ENCODE peak calls at places on chromosomes 7 and 10, in four cellular contexts. J is PC-9, P is lower leg skin, N is Panc1. D is an unnamed sample.

GRCh38 chr7:42348627-42349026 is 111.6 kb upstream of the GLI3 start:
- DNase-seq in J (no peak), P (no peak), N (no peak), D (no peak)

GRCh38 chr7:28207486-28208158 is 27.0 kb upstream of the JAZF1 start:
- DNase-seq in J (no peak), P (no peak), N (no peak), D (no peak)

GRCh38 chr10:117342638-117343037 is 32.6 kb downstream of the PDZD8 start:
- DNase-seq in J (peak; percentile 70), P (no peak), N (no peak), D (no peak)

GRCh38 chr10:63003816-63004453 is 129.2 kb upstream of the NRBF2 start:
- DNase-seq in J (no peak), P (no peak), N (no peak), D (no peak)

GRCh38 chr7:83689855-83690254 is 40.9 kb upstream of the SEMA3E start:
- DNase-seq in J (peak; percentile 87), P (no peak), N (no peak), D (no peak)

GRCh38 chr10:14579405-14579804 is 195.3 kb downstream of the FAM107B start:
- DNase-seq in J (peak; percentile 73), P (no peak), N (no peak), D (no peak)

GRCh38 chr7:141928147-141928894 is 12.1 kb downstream of the OR9A4 start:
- DNase-seq in J (no peak), P (no peak), N (no peak), D (no peak)

GRCh38 chr10:37442882-37443281 is 317.5 kb downstream of the ANKRD30A start:
- DNase-seq in J (no peak), P (no peak), N (no peak), D (no peak)

GRCh38 chr7:30938435-30939316 is 25.1 kb upstream of the GHRHR start:
- DNase-seq in J (peak; percentile 60), P (peak; percentile 57), N (peak; percentile 73), D (peak; percentile 59)

GRCh38 chr10:24642921-24643678 is 80.6 kb downstream of the ARHGAP21 start:
- DNase-seq in J (peak; percentile 80), P (no peak), N (peak; percentile 55), D (peak; percentile 77)

GRCh38 chr10:98790817-98791216 is 344.1 kb upstream of the HPS1 start:
- DNase-seq in J (no peak), P (no peak), N (no peak), D (peak; percentile 6)

GRCh38 chr10:47190301-47190700 is 109.7 kb upstream of the GDF10 start:
- DNase-seq in J (peak; percentile 82), P (no peak), N (no peak), D (peak; percentile 92)

GRCh38 chr10:117364121-117364960 is 10.9 kb downstream of the PDZD8 start:
- DNase-seq in J (no peak), P (no peak), N (no peak), D (no peak)

DNA sequence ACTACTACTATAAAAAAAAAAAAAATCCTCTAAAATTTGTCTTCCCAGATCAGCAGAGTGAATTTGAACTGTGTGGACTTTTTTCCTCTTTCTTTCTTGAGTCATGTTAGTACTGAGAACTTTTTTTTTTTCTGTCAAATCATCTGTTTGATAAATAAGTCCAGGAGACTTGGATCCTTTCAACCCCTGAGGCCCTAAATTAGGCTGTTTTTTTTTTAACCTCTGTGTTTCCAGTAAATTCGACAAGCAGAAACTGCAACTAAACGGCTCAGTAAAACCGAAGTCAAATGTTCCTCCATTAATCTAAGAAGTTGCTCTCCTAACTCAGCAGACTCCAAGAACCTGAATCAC is 2.7 kb downstream of the MAP3K8 start:
- DNase-seq in J (no peak), P (no peak), N (no peak), D (no peak)
- H3K4me3 ChIP-seq in J (peak overlapping the region; percentile 31), P (no peak overlapping the region), N (peak overlapping the region; percentile 41), D (peak overlapping the region; percentile 88)

DNA sequence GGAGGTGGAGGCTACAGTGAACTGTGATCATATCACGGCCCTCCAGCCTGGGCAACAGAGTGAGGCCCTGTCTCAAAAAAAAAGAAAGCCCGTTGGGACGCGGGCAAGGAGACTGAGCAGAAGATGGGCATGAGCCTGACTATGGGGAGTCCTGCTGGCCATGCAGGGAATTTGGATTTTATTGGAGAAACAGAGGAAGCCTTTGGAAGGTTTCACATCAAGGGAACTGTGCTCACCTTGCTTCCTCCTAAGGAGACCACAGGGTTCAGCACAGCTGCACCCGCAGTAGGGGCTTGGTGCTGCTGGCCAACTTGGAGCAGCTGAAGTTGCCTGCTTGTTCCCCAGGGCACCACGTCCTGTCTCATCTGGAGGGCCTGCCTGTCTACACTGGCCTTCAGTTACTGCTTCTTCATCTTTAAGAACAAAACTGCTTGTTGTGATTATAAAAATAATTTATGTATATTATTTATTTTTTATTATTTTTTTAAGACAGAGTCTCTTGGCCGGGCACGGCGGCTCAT is 1.5 kb downstream of the IQCE start:
- DNase-seq in J (no peak), P (no peak), N (no peak), D (no peak)
- TF ChIP-seq CTCF in J (no peak), P (no peak), N (no peak), D (no peak)

DNA sequence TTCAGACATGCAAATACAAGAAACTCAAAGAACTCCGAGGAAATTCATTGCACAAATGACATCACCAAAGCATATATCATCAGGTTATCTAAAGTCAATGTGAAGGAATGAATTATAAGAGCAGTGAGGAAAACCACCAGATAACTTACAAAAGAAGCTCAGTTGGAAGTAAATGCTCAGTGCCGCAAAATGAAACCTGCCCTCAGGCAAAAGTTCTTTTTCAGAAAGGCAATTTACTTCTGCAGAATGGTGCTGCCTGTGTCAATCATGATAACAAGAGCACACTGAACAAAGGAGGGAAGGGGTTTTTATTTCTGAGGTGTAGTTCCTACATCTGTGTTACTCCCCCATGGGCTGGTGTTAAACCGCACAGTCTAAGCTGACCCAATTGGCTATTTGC is 550.6 kb upstream of the SEMA3D start:
- DNase-seq in J (no peak), P (no peak), N (no peak), D (no peak)
- H3K4me3 ChIP-seq in J (no peak overlapping the region), P (no peak overlapping the region), N (no peak overlapping the region), D (no peak overlapping the region)

DNA sequence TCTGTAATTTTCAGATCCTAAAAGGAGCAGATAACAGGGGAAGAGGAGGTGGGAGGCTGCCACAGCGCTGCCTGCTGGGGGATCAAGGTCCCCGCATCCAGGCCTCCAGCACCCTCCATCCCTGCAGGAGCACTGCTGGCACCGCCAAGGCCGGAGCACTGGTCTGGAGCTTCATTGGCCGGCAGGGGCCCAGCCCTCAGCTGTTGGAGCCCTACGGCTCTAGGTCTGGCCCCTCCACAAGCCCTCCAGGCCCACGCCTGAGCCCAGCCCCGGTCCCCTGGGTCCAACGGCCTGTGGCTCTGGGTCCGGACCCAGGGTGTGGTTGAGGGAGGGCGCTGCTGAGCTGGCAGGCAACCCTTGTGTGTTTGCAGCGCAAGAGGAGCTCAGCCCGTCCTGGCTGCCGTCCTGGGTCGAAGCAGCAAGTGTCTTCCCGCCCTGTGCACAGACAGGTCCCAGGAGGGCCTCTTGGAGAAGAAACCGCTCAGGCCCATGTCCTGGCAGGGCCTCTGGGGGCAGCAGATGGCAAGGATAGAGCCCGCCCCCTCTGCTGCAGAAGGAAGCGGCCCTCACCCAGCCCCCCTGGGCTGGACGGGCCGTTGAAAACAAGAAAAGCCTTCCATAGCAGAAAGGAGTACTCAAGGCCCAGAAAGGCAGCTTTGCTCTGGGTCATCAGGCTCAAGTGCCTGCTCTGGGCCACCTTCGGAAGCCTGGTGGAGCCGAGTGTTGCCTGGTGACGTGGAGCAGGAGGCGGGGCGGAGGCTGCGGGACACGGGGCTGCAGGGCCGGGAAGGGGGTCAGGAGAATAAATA is 54.3 kb upstream of the TNRC18 start:
- DNase-seq in J (no peak), P (no peak), N (no peak), D (no peak)
- TF ChIP-seq CTCF in J (peak; percentile 23), P (no peak), N (no peak), D (no peak)

GRCh38 chr7:151380199-151381082 is 29.4 kb downstream of the WDR86 start:
- DNase-seq in J (no peak), P (no peak), N (no peak), D (no peak)

GRCh38 chr7:151382079-151382885 is 27.6 kb downstream of the WDR86 start:
- DNase-seq in J (no peak), P (no peak), N (no peak), D (no peak)

GRCh38 chr7:151381333-151382078 is 28.3 kb downstream of the WDR86 start:
- DNase-seq in J (no peak), P (no peak), N (no peak), D (no peak)

GRCh38 chr7:151379534-151380198 is 30.2 kb downstream of the WDR86 start:
- DNase-seq in J (no peak), P (no peak), N (no peak), D (no peak)

DNA sequence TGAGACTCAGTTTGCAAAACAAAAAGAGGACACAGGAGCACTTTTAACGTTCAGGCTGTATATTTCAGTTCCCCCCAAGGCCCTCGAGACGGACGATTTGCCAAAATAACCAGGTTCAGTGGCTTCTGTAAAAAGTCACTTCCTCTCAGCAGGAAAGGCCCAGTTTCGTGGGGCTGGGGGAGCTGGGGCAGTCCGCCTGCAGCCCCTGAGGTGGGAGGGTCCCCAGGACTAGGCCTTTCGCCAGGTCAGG is 28.8 kb downstream of the WDR86 start:
- DNase-seq in J (no peak), P (no peak), N (no peak), D (no peak)
- H3K4me3 ChIP-seq in J (no peak overlapping the region), P (no peak overlapping the region), N (no peak overlapping the region), D (no peak overlapping the region)

GRCh38 chr7:111301891-111302290 is 211.0 kb downstream of the LRRN3 start:
- DNase-seq in J (no peak), P (no peak), N (no peak), D (no peak)
- TF ChIP-seq CTCF in J (no peak), P (no peak), N (no peak), D (no peak)

DNA sequence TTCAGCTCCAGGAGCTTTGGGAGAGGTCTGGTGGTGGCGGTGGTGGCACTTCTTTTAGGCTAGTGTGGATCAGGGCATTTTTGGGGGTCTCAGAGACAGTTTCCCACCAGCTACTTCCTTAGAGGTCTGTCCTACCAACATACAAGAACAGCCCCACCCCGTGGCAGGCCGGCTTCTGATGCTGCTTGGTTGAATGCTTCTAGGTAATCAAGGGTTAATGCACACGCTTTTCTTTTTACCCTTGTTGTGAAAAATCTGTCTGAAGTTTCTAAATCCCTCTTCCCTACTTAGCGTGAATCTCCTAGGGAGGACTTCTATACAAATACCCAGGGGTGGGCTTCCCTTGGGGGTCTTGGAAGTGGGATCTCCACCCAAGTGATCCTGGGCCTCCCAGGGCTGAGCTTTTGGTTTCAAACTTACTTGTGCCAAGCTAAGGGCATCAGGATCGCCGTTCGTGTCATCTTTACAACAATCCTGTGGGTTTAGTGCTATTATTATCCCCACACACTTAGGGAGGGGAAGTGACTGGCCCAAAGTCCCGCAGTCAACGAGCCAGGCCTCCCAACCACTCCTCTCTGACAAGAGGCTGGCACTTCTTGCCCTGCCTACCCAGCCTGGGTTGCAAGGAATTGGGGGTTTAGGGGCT is 1.7 kb downstream of the SH2B2 start:
- DNase-seq in J (no peak), P (no peak), N (no peak), D (no peak)
- H3K4me3 ChIP-seq in J (peak overlapping the region; percentile 88), P (no peak overlapping the region), N (peak overlapping the region; percentile 74), D (peak overlapping the region; percentile 77)

GRCh38 chr10:18658992-18659783 is at the start of gene ARL5B:
- DNase-seq in J (peak; percentile 86), P (peak; percentile 97), N (peak; percentile 71), D (peak; percentile 85)
- TF ChIP-seq CTCF in J (no peak), P (no peak), N (no peak), D (no peak)

D was measured in LNCaP clone FGC.